ENCODE peak calls at places on chromosomes 11 and 22, in eight cellular contexts. J, R, U, Z, O, P, I and H are unnamed samples.

GRCh38 chr22:47231759-47232158 is 469.3 kb downstream of the TBC1D22A start:
- DNase-seq in P (no peak), O (no peak), I (no peak), J (no peak), Z (no peak), R (no peak), U (no peak), H (no peak)

GRCh38 chr11:2194877-2195755 is 23.5 kb upstream of the TH start:
- DNase-seq in U (peak), Z (peak), I (no peak), O (peak), P (no peak), J (peak), R (no peak), H (peak)

GRCh38 chr22:46113110-46113909 is 37.0 kb upstream of the PPARA start:
- DNase-seq in U (no peak), I (no peak), R (no peak), Z (no peak), O (no peak), J (no peak), P (no peak), H (no peak)

GRCh38 chr22:19012308-19012990 is 76.4 kb upstream of the PRODH start:
- DNase-seq in U (no peak), I (no peak), P (no peak), O (no peak), J (no peak), R (no peak), Z (no peak), H (no peak)

GRCh38 chr11:69333906-69334305 is 40.0 kb downstream of the MYEOV start:
- DNase-seq in R (no peak), Z (no peak), I (no peak), P (no peak), O (no peak), J (no peak), U (no peak), H (no peak)

GRCh38 chr11:6404341-6405038 is 14.2 kb downstream of the SMPD1 start:
- DNase-seq in J (peak), R (no peak), U (no peak), O (peak), I (peak), P (no peak), Z (no peak), H (no peak)

GRCh38 chr22:48886604-48887393 is 940.9 kb downstream of the BRD1 start:
- DNase-seq in R (no peak), U (no peak), J (no peak), Z (no peak), O (no peak), I (no peak), P (no peak), H (no peak)

GRCh38 chr11:93166194-93166593 is 31.6 kb downstream of the SLC36A4 start:
- DNase-seq in R (no peak), O (no peak), J (no peak), U (no peak), P (no peak), I (no peak), Z (no peak), H (no peak)

GRCh38 chr11:75328426-75329277 is 22.8 kb downstream of the ARRB1 start:
- DNase-seq in J (peak), Z (no peak), U (peak), I (peak), O (peak), R (peak), P (peak), H (peak)

GRCh38 chr22:29478326-29479276 is 1.4 kb upstream of the NEFH start:
- DNase-seq in Z (no peak), I (no peak), J (peak), R (peak), P (no peak), U (no peak), O (peak), H (no peak)

GRCh38 chr11:69157156-69157821 is 1.6 kb downstream of the SMIM38 start:
- DNase-seq in Z (no peak), I (peak), R (no peak), U (peak), J (no peak), P (peak), O (peak), H (peak)

GRCh38 chr22:25806579-25806978 is 64.6 kb downstream of the MYO18B start:
- DNase-seq in P (no peak), I (no peak), R (no peak), Z (no peak), O (no peak), J (no peak), U (no peak), H (no peak)